ENCODE peak calls at places on chromosomes 4 and X, in nine cellular contexts. J is GM13977, E is RWPE1, K is tibial artery, D is hepatocyte, B is psoas muscle, W is right atrium auricular region, H is astrocyte of the spinal cord, T is AG09309. C is an unnamed sample.

GRCh38 chrX:53093177-53093655 is 726 bp upstream of the KANTR start:
- DNase-seq in J (peak; percentile 69), E (peak; percentile 63), K (peak; percentile 82), D (peak; percentile 87), B (peak; percentile 89), W (peak; percentile 83), H (peak; percentile 83), T (no peak), C (peak; percentile 71)

GRCh38 chr4:40897557-40898203 is 147.9 kb downstream of the NSUN7 start:
- DNase-seq in J (peak; percentile 79), E (peak; percentile 75), K (peak; percentile 61), D (peak; percentile 80), B (peak; percentile 80), W (peak; percentile 74), H (peak; percentile 58), T (no peak), C (peak; percentile 82)

GRCh38 chr4:110195561-110196205 is 2.7 kb downstream of the ELOVL6 start:
- DNase-seq in J (peak; percentile 34), E (peak; percentile 19), K (no peak), D (no peak), B (no peak), W (no peak), H (peak; percentile 17), T (no peak), C (no peak)

GRCh38 chrX:148811236-148811635 is 310.8 kb downstream of the AFF2 start:
- DNase-seq in J (no peak), E (peak; percentile 0), K (no peak), D (no peak), B (no peak), W (no peak), H (no peak), T (no peak), C (no peak)

GRCh38 chr4:146342600-146343192 is 128.4 kb downstream of the REELD1 start:
- DNase-seq in J (peak; percentile 21), E (no peak), K (no peak), D (peak; percentile 48), B (no peak), W (no peak), H (peak; percentile 63), T (no peak), C (peak; percentile 23)

GRCh38 chrX:152137771-152138387 is 498 bp downstream of the MAGEA10 start:
- DNase-seq in J (no peak), E (no peak), K (no peak), D (no peak), B (no peak), W (no peak), H (no peak), T (no peak), C (no peak)

GRCh38 chr4:5927747-5928146 is 34.9 kb upstream of the CRMP1 start:
- DNase-seq in J (no peak), E (no peak), K (no peak), D (no peak), B (no peak), W (no peak), H (no peak), T (no peak), C (no peak)

GRCh38 chr4:56370377-56370776 is 16.9 kb downstream of the AASDH start:
- DNase-seq in J (no peak), E (no peak), K (no peak), D (no peak), B (no peak), W (no peak), H (no peak), T (no peak), C (no peak)

DNA sequence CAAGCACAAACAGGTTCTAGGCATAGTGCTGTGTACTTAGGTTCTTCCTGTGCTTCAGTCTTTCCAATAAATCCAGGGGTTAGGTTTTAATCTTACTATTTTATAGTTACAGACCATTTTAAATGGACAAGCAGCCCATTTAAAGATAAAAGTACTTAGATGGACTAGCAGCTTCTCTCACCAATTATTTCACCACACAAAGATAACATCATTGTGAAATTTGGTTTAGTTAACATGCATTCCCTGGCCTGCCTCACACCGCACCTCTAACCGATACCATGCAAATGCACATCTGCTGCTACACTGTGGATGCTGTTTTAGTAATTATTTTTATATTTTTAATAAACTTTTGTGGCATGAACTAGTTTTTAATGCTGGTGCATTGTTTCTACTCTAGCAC is 252.6 kb downstream of the RAPGEF2 start:
- DNase-seq in J (no peak), E (no peak), K (no peak), D (no peak), B (no peak), W (no peak), H (no peak), T (no peak), C (no peak)
- TF ChIP-seq CTCF in J (no peak), E (no peak), K (no peak), D (no peak), B (no peak), W (no peak), H (no peak), T (no peak), C (no peak)

GRCh38 chrX:153882557-153882956 is 3.4 kb downstream of the L1CAM start:
- DNase-seq in J (no peak), E (no peak), K (no peak), D (no peak), B (no peak), W (no peak), H (no peak), T (no peak), C (no peak)

GRCh38 chrX:153882086-153882498 is 3.9 kb downstream of the L1CAM start:
- DNase-seq in J (no peak), E (no peak), K (no peak), D (no peak), B (no peak), W (no peak), H (no peak), T (no peak), C (no peak)

GRCh38 chrX:153884136-153885076 is 1.6 kb downstream of the L1CAM start:
- DNase-seq in J (no peak), E (peak; percentile 31), K (no peak), D (no peak), B (peak; percentile 40), W (no peak), H (no peak), T (no peak), C (no peak)

GRCh38 chrX:153885208-153885787 is 675 bp downstream of the L1CAM start:
- DNase-seq in J (no peak), E (no peak), K (no peak), D (no peak), B (peak; percentile 50), W (no peak), H (no peak), T (no peak), C (no peak)

DNA sequence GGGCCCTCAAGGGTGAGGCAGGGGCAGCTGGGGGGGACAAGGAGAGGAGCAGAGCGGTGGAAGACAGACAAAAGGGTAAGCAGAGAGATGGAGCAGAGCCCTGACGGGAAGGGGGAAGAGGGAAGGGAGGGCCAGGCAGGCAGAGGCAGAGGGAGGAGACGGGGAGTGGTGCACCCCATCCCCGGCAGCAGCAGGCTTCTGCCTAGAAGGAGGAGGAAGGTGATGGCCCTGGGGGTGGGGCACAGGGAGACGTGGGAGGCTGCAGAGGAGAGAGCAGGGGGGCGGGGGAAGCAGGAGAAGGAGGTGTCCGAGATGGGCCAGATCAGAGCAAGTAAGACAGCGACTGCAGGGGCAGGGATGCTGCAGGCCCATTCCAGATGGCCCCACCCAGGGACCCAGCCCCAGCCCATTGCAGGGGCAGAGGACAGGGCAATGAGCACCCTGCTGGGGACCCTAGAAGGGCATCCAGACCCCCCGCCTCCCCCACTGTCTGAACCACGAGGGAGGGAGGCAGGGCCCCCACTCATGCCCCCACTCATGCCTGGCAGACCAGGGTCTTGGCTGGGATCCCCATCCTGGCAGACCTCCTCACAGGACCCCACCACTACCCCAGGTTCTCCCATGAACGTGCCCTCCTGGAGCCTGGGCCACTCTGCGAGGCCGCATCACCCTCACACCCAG is 2.7 kb downstream of the L1CAM start:
- DNase-seq in J (no peak), E (no peak), K (no peak), D (no peak), B (no peak), W (no peak), H (no peak), T (no peak), C (no peak)
- TF ChIP-seq CTCF in J (no peak), E (no peak), K (no peak), D (no peak), B (no peak), W (no peak), H (no peak), T (no peak), C (no peak)

GRCh38 chr4:1283711-1284110 is 6.0 kb upstream of the MAEA start:
- DNase-seq in J (peak; percentile 3), E (no peak), K (no peak), D (no peak), B (no peak), W (no peak), H (no peak), T (no peak), C (no peak)

GRCh38 chr4:1285151-1285789 is 4.4 kb upstream of the MAEA start:
- DNase-seq in J (no peak), E (no peak), K (no peak), D (no peak), B (no peak), W (no peak), H (no peak), T (no peak), C (no peak)

GRCh38 chr4:1288786-1289185 is 905 bp upstream of the MAEA start:
- DNase-seq in J (no peak), E (no peak), K (no peak), D (no peak), B (no peak), W (no peak), H (no peak), T (no peak), C (no peak)

GRCh38 chr4:1289232-1290164 is at the start of gene MAEA:
- DNase-seq in J (peak; percentile 100), E (peak; percentile 99), K (peak; percentile 96), D (peak; percentile 99), B (peak; percentile 98), W (peak; percentile 99), H (peak; percentile 96), T (peak; percentile 79), C (peak; percentile 100)

GRCh38 chr4:1285790-1286553 is 3.7 kb upstream of the MAEA start:
- DNase-seq in J (peak; percentile 44), E (no peak), K (no peak), D (peak; percentile 77), B (no peak), W (no peak), H (no peak), T (no peak), C (peak; percentile 29)
- TF ChIP-seq CTCF in J (peak; percentile 37), E (no peak), K (peak; percentile 4), D (peak; percentile 59), B (no peak), W (no peak), H (no peak), T (peak; percentile 33), C (peak; percentile 13)

DNA sequence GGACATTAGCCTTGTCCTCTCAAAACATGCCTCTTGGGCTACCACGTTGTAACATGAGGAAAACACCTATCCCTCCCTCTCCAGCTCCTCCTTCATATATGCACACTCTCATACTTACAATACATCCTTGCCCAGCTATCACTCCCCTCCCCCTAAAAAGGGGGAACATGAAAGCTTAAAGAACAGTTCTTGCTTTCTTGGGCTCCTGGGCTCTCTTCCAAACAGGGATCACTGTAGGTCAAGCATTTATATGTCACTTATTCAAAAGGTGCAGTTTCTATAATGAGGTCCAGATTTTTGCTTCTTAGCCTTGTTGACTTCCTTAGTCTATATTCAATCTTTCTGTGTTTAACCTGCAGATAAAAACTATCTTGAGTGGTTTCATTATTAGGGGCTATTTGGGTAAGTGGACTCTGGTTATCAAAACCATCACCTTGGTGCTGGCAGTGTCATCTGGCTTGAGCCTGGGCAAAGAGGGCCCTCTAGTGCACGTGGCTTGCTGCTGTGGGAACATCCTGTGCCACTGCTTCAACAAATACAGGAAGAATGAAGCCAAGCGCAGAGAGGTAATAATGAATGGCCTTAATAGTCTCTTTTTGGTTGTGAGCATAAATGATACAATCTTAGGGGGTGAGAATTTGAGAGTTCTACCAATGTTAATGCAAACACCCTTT is 119.4 kb downstream of the AKAP4 start:
- DNase-seq in J (no peak), E (no peak), K (peak; percentile 29), D (peak; percentile 37), B (peak; percentile 58), W (no peak), H (peak; percentile 3), T (no peak), C (no peak)
- TF ChIP-seq CTCF in J (peak; percentile 66), E (no peak), K (peak; percentile 6), D (peak; percentile 44), B (peak; percentile 29), W (peak; percentile 56), H (peak; percentile 32), T (peak; percentile 42), C (no peak)

C was measured in GM20000.